ENCODE peak calls at places on chromosomes 16 and 17, in eight cellular contexts. One of them, this sample, is unnamed.

GRCh38 chr17:58277107-58277506 is 3.6 kb downstream of the MPO start:
- DNase-seq in AG10803: peak
- DNase-seq in left colon: no peak
- DNase-seq in NCI-H2081: no peak
- DNase-seq in stimulated activated CD4-positive, alpha-beta T cell treated with anti-CD3 and anti-CD28 coated beads, TNF-alpha, amount 100 ng/mL, for 4 hours: no peak
- DNase-seq in NCI-H1048: no peak
- DNase-seq in small intestine: no peak
- DNase-seq in Calu3: no peak
- DNase-seq in this sample: no peak

GRCh38 chr17:75588546-75589016 is 981 bp downstream of the MYO15B start:
- DNase-seq in small intestine: no peak
- DNase-seq in AG10803: no peak
- DNase-seq in NCI-H2081: peak
- DNase-seq in NCI-H1048: no peak
- DNase-seq in Calu3: no peak
- DNase-seq in left colon: no peak
- DNase-seq in stimulated activated CD4-positive, alpha-beta T cell treated with anti-CD3 and anti-CD28 coated beads, TNF-alpha, amount 100 ng/mL, for 4 hours: no peak
- DNase-seq in this sample: no peak

GRCh38 chr17:82754297-82755208 is 2.7 kb downstream of the TBCD start:
- DNase-seq in stimulated activated CD4-positive, alpha-beta T cell treated with anti-CD3 and anti-CD28 coated beads, TNF-alpha, amount 100 ng/mL, for 4 hours: no peak
- DNase-seq in NCI-H1048: peak
- DNase-seq in small intestine: peak
- DNase-seq in Calu3: peak
- DNase-seq in left colon: peak
- DNase-seq in AG10803: no peak
- DNase-seq in NCI-H2081: no peak
- DNase-seq in this sample: no peak

GRCh38 chr16:66603537-66604375 is 748 bp upstream of the CMTM3 start:
- DNase-seq in NCI-H1048: no peak
- DNase-seq in Calu3: peak
- DNase-seq in NCI-H2081: peak
- DNase-seq in left colon: peak
- DNase-seq in small intestine: peak
- DNase-seq in AG10803: peak
- DNase-seq in stimulated activated CD4-positive, alpha-beta T cell treated with anti-CD3 and anti-CD28 coated beads, TNF-alpha, amount 100 ng/mL, for 4 hours: peak
- DNase-seq in this sample: peak

GRCh38 chr17:34302626-34303025 is 16.6 kb upstream of the CCL8 start:
- DNase-seq in NCI-H1048: no peak
- DNase-seq in NCI-H2081: no peak
- DNase-seq in small intestine: no peak
- DNase-seq in stimulated activated CD4-positive, alpha-beta T cell treated with anti-CD3 and anti-CD28 coated beads, TNF-alpha, amount 100 ng/mL, for 4 hours: no peak
- DNase-seq in left colon: no peak
- DNase-seq in Calu3: no peak
- DNase-seq in AG10803: no peak
- DNase-seq in this sample: no peak

GRCh38 chr17:40327735-40328385 is 18.9 kb downstream of the RARA start:
- DNase-seq in NCI-H1048: no peak
- DNase-seq in small intestine: no peak
- DNase-seq in Calu3: no peak
- DNase-seq in NCI-H2081: no peak
- DNase-seq in AG10803: no peak
- DNase-seq in stimulated activated CD4-positive, alpha-beta T cell treated with anti-CD3 and anti-CD28 coated beads, TNF-alpha, amount 100 ng/mL, for 4 hours: no peak
- DNase-seq in left colon: no peak
- DNase-seq in this sample: no peak

GRCh38 chr17:55444471-55445441 is 23.1 kb upstream of the MMD start:
- DNase-seq in left colon: no peak
- DNase-seq in AG10803: no peak
- DNase-seq in stimulated activated CD4-positive, alpha-beta T cell treated with anti-CD3 and anti-CD28 coated beads, TNF-alpha, amount 100 ng/mL, for 4 hours: no peak
- DNase-seq in NCI-H1048: no peak
- DNase-seq in Calu3: peak
- DNase-seq in small intestine: no peak
- DNase-seq in NCI-H2081: no peak
- DNase-seq in this sample: no peak

GRCh38 chr17:10102817-10103216 is 95.6 kb downstream of the GAS7 start:
- DNase-seq in Calu3: no peak
- DNase-seq in NCI-H2081: no peak
- DNase-seq in AG10803: no peak
- DNase-seq in NCI-H1048: no peak
- DNase-seq in small intestine: no peak
- DNase-seq in left colon: no peak
- DNase-seq in stimulated activated CD4-positive, alpha-beta T cell treated with anti-CD3 and anti-CD28 coated beads, TNF-alpha, amount 100 ng/mL, for 4 hours: no peak
- DNase-seq in this sample: no peak

GRCh38 chr17:34199932-34200534 is 55.1 kb upstream of the CCL2 start:
- DNase-seq in left colon: peak
- DNase-seq in NCI-H1048: peak
- DNase-seq in NCI-H2081: peak
- DNase-seq in stimulated activated CD4-positive, alpha-beta T cell treated with anti-CD3 and anti-CD28 coated beads, TNF-alpha, amount 100 ng/mL, for 4 hours: peak
- DNase-seq in AG10803: peak
- DNase-seq in Calu3: peak
- DNase-seq in small intestine: peak
- DNase-seq in this sample: peak

GRCh38 chr17:43740541-43740940 is 18.1 kb downstream of the SOST start:
- DNase-seq in stimulated activated CD4-positive, alpha-beta T cell treated with anti-CD3 and anti-CD28 coated beads, TNF-alpha, amount 100 ng/mL, for 4 hours: no peak
- DNase-seq in small intestine: no peak
- DNase-seq in left colon: no peak
- DNase-seq in Calu3: no peak
- DNase-seq in NCI-H1048: no peak
- DNase-seq in AG10803: peak
- DNase-seq in NCI-H2081: no peak
- DNase-seq in this sample: peak

GRCh38 chr17:78325076-78325712 is 34.7 kb downstream of the SOCS3 start:
- DNase-seq in Calu3: no peak
- DNase-seq in small intestine: no peak
- DNase-seq in stimulated activated CD4-positive, alpha-beta T cell treated with anti-CD3 and anti-CD28 coated beads, TNF-alpha, amount 100 ng/mL, for 4 hours: no peak
- DNase-seq in NCI-H2081: no peak
- DNase-seq in AG10803: peak
- DNase-seq in left colon: no peak
- DNase-seq in NCI-H1048: no peak
- DNase-seq in this sample: peak

GRCh38 chr17:14557482-14557881 is 256.6 kb downstream of the HS3ST3B1 start:
- DNase-seq in stimulated activated CD4-positive, alpha-beta T cell treated with anti-CD3 and anti-CD28 coated beads, TNF-alpha, amount 100 ng/mL, for 4 hours: no peak
- DNase-seq in left colon: no peak
- DNase-seq in NCI-H2081: no peak
- DNase-seq in Calu3: no peak
- DNase-seq in AG10803: no peak
- DNase-seq in NCI-H1048: no peak
- DNase-seq in small intestine: no peak
- DNase-seq in this sample: no peak

GRCh38 chr17:61232871-61233270 is 166.8 kb upstream of the TBX2 start:
- DNase-seq in NCI-H2081: no peak
- DNase-seq in Calu3: no peak
- DNase-seq in NCI-H1048: no peak
- DNase-seq in left colon: no peak
- DNase-seq in small intestine: no peak
- DNase-seq in AG10803: no peak
- DNase-seq in stimulated activated CD4-positive, alpha-beta T cell treated with anti-CD3 and anti-CD28 coated beads, TNF-alpha, amount 100 ng/mL, for 4 hours: no peak
- DNase-seq in this sample: no peak

GRCh38 chr16:11679941-11680911 is 12.0 kb downstream of the SNN start:
- DNase-seq in stimulated activated CD4-positive, alpha-beta T cell treated with anti-CD3 and anti-CD28 coated beads, TNF-alpha, amount 100 ng/mL, for 4 hours: no peak
- DNase-seq in left colon: no peak
- DNase-seq in NCI-H2081: no peak
- DNase-seq in NCI-H1048: no peak
- DNase-seq in small intestine: peak
- DNase-seq in Calu3: no peak
- DNase-seq in AG10803: no peak
- DNase-seq in this sample: no peak

GRCh38 chr17:70945386-70945785 is 776.1 kb downstream of the KCNJ2 start:
- DNase-seq in NCI-H1048: no peak
- DNase-seq in Calu3: no peak
- DNase-seq in small intestine: no peak
- DNase-seq in left colon: no peak
- DNase-seq in stimulated activated CD4-positive, alpha-beta T cell treated with anti-CD3 and anti-CD28 coated beads, TNF-alpha, amount 100 ng/mL, for 4 hours: no peak
- DNase-seq in NCI-H2081: no peak
- DNase-seq in AG10803: no peak
- DNase-seq in this sample: no peak

GRCh38 chr16:25812215-25812614 is 120.5 kb downstream of the HS3ST4 start:
- DNase-seq in AG10803: no peak
- DNase-seq in small intestine: no peak
- DNase-seq in left colon: no peak
- DNase-seq in Calu3: no peak
- DNase-seq in stimulated activated CD4-positive, alpha-beta T cell treated with anti-CD3 and anti-CD28 coated beads, TNF-alpha, amount 100 ng/mL, for 4 hours: no peak
- DNase-seq in NCI-H1048: no peak
- DNase-seq in NCI-H2081: no peak
- DNase-seq in this sample: no peak

GRCh38 chr17:32323784-32324590 is 18.0 kb downstream of the C17orf75 start:
- DNase-seq in left colon: peak
- DNase-seq in stimulated activated CD4-positive, alpha-beta T cell treated with anti-CD3 and anti-CD28 coated beads, TNF-alpha, amount 100 ng/mL, for 4 hours: peak
- DNase-seq in AG10803: peak
- DNase-seq in small intestine: peak
- DNase-seq in NCI-H2081: peak
- DNase-seq in Calu3: peak
- DNase-seq in NCI-H1048: no peak
- DNase-seq in this sample: peak

GRCh38 chr16:66036775-66037715 is 329.4 kb upstream of the CDH5 start:
- DNase-seq in left colon: no peak
- DNase-seq in stimulated activated CD4-positive, alpha-beta T cell treated with anti-CD3 and anti-CD28 coated beads, TNF-alpha, amount 100 ng/mL, for 4 hours: no peak
- DNase-seq in AG10803: peak
- DNase-seq in Calu3: no peak
- DNase-seq in NCI-H1048: no peak
- DNase-seq in NCI-H2081: no peak
- DNase-seq in small intestine: no peak
- DNase-seq in this sample: peak

GRCh38 chr17:28745777-28746473 is 2.1 kb downstream of the TRAF4 start:
- DNase-seq in small intestine: peak
- DNase-seq in left colon: peak
- DNase-seq in NCI-H1048: no peak
- DNase-seq in NCI-H2081: no peak
- DNase-seq in stimulated activated CD4-positive, alpha-beta T cell treated with anti-CD3 and anti-CD28 coated beads, TNF-alpha, amount 100 ng/mL, for 4 hours: no peak
- DNase-seq in Calu3: peak
- DNase-seq in AG10803: no peak
- DNase-seq in this sample: no peak

GRCh38 chr16:21190599-21190998 is 20.8 kb downstream of the ZP2 start:
- DNase-seq in Calu3: no peak
- DNase-seq in left colon: no peak
- DNase-seq in NCI-H1048: no peak
- DNase-seq in AG10803: peak
- DNase-seq in small intestine: no peak
- DNase-seq in stimulated activated CD4-positive, alpha-beta T cell treated with anti-CD3 and anti-CD28 coated beads, TNF-alpha, amount 100 ng/mL, for 4 hours: no peak
- DNase-seq in NCI-H2081: no peak
- DNase-seq in this sample: no peak

GRCh38 chr16:81550412-81550768 is 105.8 kb downstream of the CMIP start:
- DNase-seq in left colon: no peak
- DNase-seq in AG10803: no peak
- DNase-seq in Calu3: no peak
- DNase-seq in NCI-H1048: no peak
- DNase-seq in NCI-H2081: no peak
- DNase-seq in stimulated activated CD4-positive, alpha-beta T cell treated with anti-CD3 and anti-CD28 coated beads, TNF-alpha, amount 100 ng/mL, for 4 hours: no peak
- DNase-seq in small intestine: peak
- DNase-seq in this sample: no peak

GRCh38 chr16:9521749-9522370 is 430.4 kb downstream of the HAPSTR1 start:
- DNase-seq in stimulated activated CD4-positive, alpha-beta T cell treated with anti-CD3 and anti-CD28 coated beads, TNF-alpha, amount 100 ng/mL, for 4 hours: no peak
- DNase-seq in NCI-H2081: no peak
- DNase-seq in NCI-H1048: no peak
- DNase-seq in Calu3: no peak
- DNase-seq in AG10803: no peak
- DNase-seq in left colon: no peak
- DNase-seq in small intestine: no peak
- DNase-seq in this sample: no peak

GRCh38 chr17:31559647-31560501 is 168.4 kb downstream of the RAB11FIP4 start:
- DNase-seq in small intestine: no peak
- DNase-seq in left colon: no peak
- DNase-seq in stimulated activated CD4-positive, alpha-beta T cell treated with anti-CD3 and anti-CD28 coated beads, TNF-alpha, amount 100 ng/mL, for 4 hours: no peak
- DNase-seq in Calu3: peak
- DNase-seq in AG10803: no peak
- DNase-seq in NCI-H1048: no peak
- DNase-seq in NCI-H2081: no peak
- DNase-seq in this sample: no peak

GRCh38 chr17:57313276-57313835 is 57.0 kb downstream of the MSI2 start:
- DNase-seq in left colon: no peak
- DNase-seq in AG10803: no peak
- DNase-seq in NCI-H2081: peak
- DNase-seq in Calu3: no peak
- DNase-seq in small intestine: no peak
- DNase-seq in stimulated activated CD4-positive, alpha-beta T cell treated with anti-CD3 and anti-CD28 coated beads, TNF-alpha, amount 100 ng/mL, for 4 hours: no peak
- DNase-seq in NCI-H1048: no peak
- DNase-seq in this sample: no peak

GRCh38 chr16:50266337-50267091 is at the start of gene ADCY7:
- DNase-seq in small intestine: peak
- DNase-seq in left colon: peak
- DNase-seq in NCI-H2081: no peak
- DNase-seq in Calu3: peak
- DNase-seq in AG10803: peak
- DNase-seq in NCI-H1048: no peak
- DNase-seq in stimulated activated CD4-positive, alpha-beta T cell treated with anti-CD3 and anti-CD28 coated beads, TNF-alpha, amount 100 ng/mL, for 4 hours: peak
- DNase-seq in this sample: peak

GRCh38 chr17:3602499-3602898 is 6.7 kb downstream of the TRPV1 start:
- DNase-seq in small intestine: peak
- DNase-seq in Calu3: no peak
- DNase-seq in stimulated activated CD4-positive, alpha-beta T cell treated with anti-CD3 and anti-CD28 coated beads, TNF-alpha, amount 100 ng/mL, for 4 hours: no peak
- DNase-seq in AG10803: peak
- DNase-seq in NCI-H2081: no peak
- DNase-seq in left colon: no peak
- DNase-seq in NCI-H1048: no peak
- DNase-seq in this sample: peak

GRCh38 chr17:80693511-80693910 is 148.9 kb downstream of the RPTOR start:
- DNase-seq in NCI-H1048: no peak
- DNase-seq in stimulated activated CD4-positive, alpha-beta T cell treated with anti-CD3 and anti-CD28 coated beads, TNF-alpha, amount 100 ng/mL, for 4 hours: no peak
- DNase-seq in left colon: no peak
- DNase-seq in small intestine: no peak
- DNase-seq in Calu3: no peak
- DNase-seq in AG10803: no peak
- DNase-seq in NCI-H2081: no peak
- DNase-seq in this sample: no peak

GRCh38 chr16:88403794-88404581 is 21.2 kb downstream of the ZNF469 start:
- DNase-seq in NCI-H2081: no peak
- DNase-seq in Calu3: no peak
- DNase-seq in AG10803: no peak
- DNase-seq in stimulated activated CD4-positive, alpha-beta T cell treated with anti-CD3 and anti-CD28 coated beads, TNF-alpha, amount 100 ng/mL, for 4 hours: no peak
- DNase-seq in left colon: no peak
- DNase-seq in small intestine: no peak
- DNase-seq in NCI-H1048: no peak
- DNase-seq in this sample: no peak

GRCh38 chr16:13154799-13155198 is 253.4 kb downstream of the SHISA9 start:
- DNase-seq in NCI-H2081: no peak
- DNase-seq in small intestine: no peak
- DNase-seq in left colon: no peak
- DNase-seq in stimulated activated CD4-positive, alpha-beta T cell treated with anti-CD3 and anti-CD28 coated beads, TNF-alpha, amount 100 ng/mL, for 4 hours: no peak
- DNase-seq in Calu3: no peak
- DNase-seq in NCI-H1048: no peak
- DNase-seq in AG10803: no peak
- DNase-seq in this sample: no peak

GRCh38 chr16:86576591-86577313 is 1.6 kb upstream of the FOXL1 start:
- DNase-seq in NCI-H1048: no peak
- DNase-seq in stimulated activated CD4-positive, alpha-beta T cell treated with anti-CD3 and anti-CD28 coated beads, TNF-alpha, amount 100 ng/mL, for 4 hours: no peak
- DNase-seq in NCI-H2081: no peak
- DNase-seq in AG10803: no peak
- DNase-seq in Calu3: peak
- DNase-seq in small intestine: no peak
- DNase-seq in left colon: no peak
- DNase-seq in this sample: no peak

GRCh38 chr17:30230596-30231125 is 4.8 kb downstream of the SLC6A4 start:
- DNase-seq in stimulated activated CD4-positive, alpha-beta T cell treated with anti-CD3 and anti-CD28 coated beads, TNF-alpha, amount 100 ng/mL, for 4 hours: no peak
- DNase-seq in Calu3: no peak
- DNase-seq in NCI-H2081: no peak
- DNase-seq in left colon: no peak
- DNase-seq in small intestine: no peak
- DNase-seq in NCI-H1048: no peak
- DNase-seq in AG10803: peak
- DNase-seq in this sample: no peak

GRCh38 chr16:70738083-70738977 is 52.5 kb upstream of the MTSS2 start:
- DNase-seq in small intestine: peak
- DNase-seq in AG10803: peak
- DNase-seq in Calu3: peak
- DNase-seq in stimulated activated CD4-positive, alpha-beta T cell treated with anti-CD3 and anti-CD28 coated beads, TNF-alpha, amount 100 ng/mL, for 4 hours: no peak
- DNase-seq in NCI-H2081: no peak
- DNase-seq in left colon: peak
- DNase-seq in NCI-H1048: no peak
- DNase-seq in this sample: peak

GRCh38 chr17:37608369-37609169 is 649 bp downstream of the SYNRG start:
- DNase-seq in AG10803: peak
- DNase-seq in NCI-H2081: peak
- DNase-seq in NCI-H1048: no peak
- DNase-seq in Calu3: no peak
- DNase-seq in left colon: peak
- DNase-seq in stimulated activated CD4-positive, alpha-beta T cell treated with anti-CD3 and anti-CD28 coated beads, TNF-alpha, amount 100 ng/mL, for 4 hours: no peak
- DNase-seq in small intestine: peak
- DNase-seq in this sample: peak

GRCh38 chr17:13154932-13155331 is 137.1 kb upstream of the ELAC2 start:
- DNase-seq in AG10803: no peak
- DNase-seq in left colon: no peak
- DNase-seq in Calu3: no peak
- DNase-seq in small intestine: no peak
- DNase-seq in stimulated activated CD4-positive, alpha-beta T cell treated with anti-CD3 and anti-CD28 coated beads, TNF-alpha, amount 100 ng/mL, for 4 hours: no peak
- DNase-seq in NCI-H1048: no peak
- DNase-seq in NCI-H2081: no peak
- DNase-seq in this sample: no peak